ENCODE peak calls at places on chromosomes 5 and 9, in five cellular contexts. One of them, this sample, is unnamed.

GRCh38 chr5:121890297-121890858 is 38.7 kb downstream of the FTMT start:
- DNase-seq in OCI-LY7: no peak
- DNase-seq in neural progenitor cell: peak
- DNase-seq in GM23248: no peak
- DNase-seq in HCT116: no peak
- DNase-seq in this sample: no peak

GRCh38 chr5:75640826-75641225 is 29.6 kb downstream of the ANKDD1B start:
- DNase-seq in OCI-LY7: no peak
- DNase-seq in neural progenitor cell: no peak
- DNase-seq in GM23248: peak
- DNase-seq in HCT116: no peak
- DNase-seq in this sample: no peak

GRCh38 chr5:14011089-14012004 is 66.9 kb upstream of the DNAH5 start:
- DNase-seq in OCI-LY7: peak
- DNase-seq in neural progenitor cell: peak
- DNase-seq in GM23248: peak
- DNase-seq in HCT116: peak
- DNase-seq in this sample: peak

GRCh38 chr9:21590058-21590996 is 108.2 kb upstream of the IFNE start:
- DNase-seq in OCI-LY7: no peak
- DNase-seq in neural progenitor cell: no peak
- DNase-seq in GM23248: peak
- DNase-seq in HCT116: no peak
- DNase-seq in this sample: no peak

GRCh38 chr5:51810592-51810991 is 427.3 kb downstream of the ISL1 start:
- DNase-seq in OCI-LY7: no peak
- DNase-seq in neural progenitor cell: no peak
- DNase-seq in GM23248: no peak
- DNase-seq in HCT116: no peak
- DNase-seq in this sample: no peak

GRCh38 chr9:9614607-9615006 is 998.2 kb downstream of the PTPRD start:
- DNase-seq in OCI-LY7: peak
- DNase-seq in neural progenitor cell: no peak
- DNase-seq in GM23248: no peak
- DNase-seq in HCT116: no peak
- DNase-seq in this sample: no peak

GRCh38 chr5:58106754-58107410 is 353.0 kb downstream of the PLK2 start:
- DNase-seq in OCI-LY7: no peak
- DNase-seq in neural progenitor cell: no peak
- DNase-seq in GM23248: no peak
- DNase-seq in HCT116: no peak
- DNase-seq in this sample: no peak

GRCh38 chr5:57416246-57416996 is 66.2 kb downstream of the ACTBL2 start:
- DNase-seq in OCI-LY7: no peak
- DNase-seq in neural progenitor cell: no peak
- DNase-seq in GM23248: peak
- DNase-seq in HCT116: no peak
- DNase-seq in this sample: peak

GRCh38 chr5:69032009-69032408 is 61.8 kb upstream of the SLC30A5 start:
- DNase-seq in OCI-LY7: peak
- DNase-seq in neural progenitor cell: peak
- DNase-seq in GM23248: no peak
- DNase-seq in HCT116: no peak
- DNase-seq in this sample: no peak

GRCh38 chr9:132637351-132637750 is 32.4 kb downstream of the DDX31 start:
- DNase-seq in OCI-LY7: no peak
- DNase-seq in neural progenitor cell: no peak
- DNase-seq in GM23248: no peak
- DNase-seq in HCT116: no peak
- DNase-seq in this sample: no peak

GRCh38 chr5:135881244-135881643 is 14.4 kb downstream of the IL9 start:
- DNase-seq in OCI-LY7: no peak
- DNase-seq in neural progenitor cell: no peak
- DNase-seq in GM23248: peak
- DNase-seq in HCT116: no peak
- DNase-seq in this sample: no peak
- TF ChIP-seq EZH2phosphoT487 in OCI-LY7: no peak
- TF ChIP-seq EZH2phosphoT487 in neural progenitor cell: no peak
- TF ChIP-seq EZH2phosphoT487 in GM23248: no peak
- TF ChIP-seq EZH2phosphoT487 in HCT116: no peak
- TF ChIP-seq EZH2phosphoT487 in this sample: no peak

DNA sequence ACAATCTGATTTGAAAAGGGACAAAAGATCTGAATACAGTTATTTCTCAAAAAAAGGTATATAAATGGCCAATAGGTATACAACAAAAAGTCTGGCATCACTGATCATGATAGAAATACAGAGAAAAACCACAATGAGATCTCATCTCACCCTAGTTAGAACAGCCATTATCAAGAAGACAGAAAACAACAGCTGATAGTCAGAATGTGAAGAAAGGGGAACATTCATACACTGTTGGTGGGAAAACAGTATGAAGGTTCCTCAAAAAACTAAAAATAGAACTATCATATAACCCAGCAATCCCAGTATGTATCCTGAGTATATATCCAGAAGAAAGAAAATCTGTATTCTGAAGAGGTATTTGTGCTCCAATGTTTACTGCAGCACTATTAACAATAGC is 75.7 kb upstream of the OR2K2 start:
- DNase-seq in OCI-LY7: no peak
- DNase-seq in neural progenitor cell: no peak
- DNase-seq in GM23248: no peak
- DNase-seq in HCT116: no peak
- DNase-seq in this sample: no peak
- TF ChIP-seq EZH2phosphoT487 in OCI-LY7: no peak
- TF ChIP-seq EZH2phosphoT487 in neural progenitor cell: no peak
- TF ChIP-seq EZH2phosphoT487 in GM23248: no peak
- TF ChIP-seq EZH2phosphoT487 in HCT116: no peak
- TF ChIP-seq EZH2phosphoT487 in this sample: no peak

GRCh38 chr9:127180457-127181314 is 58.3 kb upstream of the ANGPTL2 start:
- DNase-seq in OCI-LY7: no peak
- DNase-seq in neural progenitor cell: no peak
- DNase-seq in GM23248: no peak
- DNase-seq in HCT116: no peak
- DNase-seq in this sample: no peak
- TF ChIP-seq EZH2phosphoT487 in OCI-LY7: no peak
- TF ChIP-seq EZH2phosphoT487 in neural progenitor cell: no peak
- TF ChIP-seq EZH2phosphoT487 in GM23248: no peak
- TF ChIP-seq EZH2phosphoT487 in HCT116: no peak
- TF ChIP-seq EZH2phosphoT487 in this sample: no peak

DNA sequence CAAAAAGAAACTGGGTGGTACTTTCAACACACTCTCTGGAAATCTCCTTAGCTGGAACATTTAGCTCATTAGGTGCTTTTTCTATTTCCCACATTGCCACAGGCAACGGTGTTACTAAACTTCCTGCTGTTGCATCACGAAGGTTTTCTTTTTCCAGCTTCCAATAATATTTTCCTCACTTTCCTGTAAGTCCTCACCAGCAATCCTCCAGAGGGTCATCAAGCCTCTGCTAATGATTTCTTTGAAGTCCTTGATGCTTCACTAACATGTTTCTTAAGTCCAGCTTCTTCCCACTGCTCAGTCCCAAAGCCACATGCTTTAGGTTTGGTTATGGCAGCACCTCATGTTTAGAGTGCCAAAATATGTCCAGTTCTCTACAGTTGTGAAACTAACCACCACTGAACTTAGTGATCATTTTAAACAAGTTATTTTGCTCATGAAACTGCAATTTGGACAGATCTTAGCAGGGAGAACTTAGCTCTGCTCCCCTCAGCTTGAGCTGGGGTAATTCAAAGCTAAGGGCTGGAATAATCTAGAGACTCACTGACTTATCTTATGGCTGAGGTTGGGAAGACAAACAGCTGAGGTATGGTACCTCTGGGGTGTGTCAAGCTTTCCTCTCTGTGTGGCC is 39.9 kb upstream of the RETREG1 start:
- DNase-seq in OCI-LY7: no peak
- DNase-seq in neural progenitor cell: no peak
- DNase-seq in GM23248: peak
- DNase-seq in HCT116: no peak
- DNase-seq in this sample: no peak
- TF ChIP-seq EZH2phosphoT487 in OCI-LY7: no peak
- TF ChIP-seq EZH2phosphoT487 in neural progenitor cell: no peak
- TF ChIP-seq EZH2phosphoT487 in GM23248: no peak
- TF ChIP-seq EZH2phosphoT487 in HCT116: no peak
- TF ChIP-seq EZH2phosphoT487 in this sample: no peak

GRCh38 chr9:125462766-125463384 is 201.2 kb downstream of the GAPVD1 start:
- DNase-seq in OCI-LY7: no peak
- DNase-seq in neural progenitor cell: peak
- DNase-seq in GM23248: no peak
- DNase-seq in HCT116: no peak
- DNase-seq in this sample: no peak
- TF ChIP-seq EZH2phosphoT487 in OCI-LY7: no peak
- TF ChIP-seq EZH2phosphoT487 in neural progenitor cell: no peak
- TF ChIP-seq EZH2phosphoT487 in GM23248: no peak
- TF ChIP-seq EZH2phosphoT487 in HCT116: no peak
- TF ChIP-seq EZH2phosphoT487 in this sample: no peak

GRCh38 chr5:33332804-33333203 is 108.0 kb upstream of the TARS1 start:
- DNase-seq in OCI-LY7: peak
- DNase-seq in neural progenitor cell: no peak
- DNase-seq in GM23248: no peak
- DNase-seq in HCT116: no peak
- DNase-seq in this sample: no peak
- TF ChIP-seq EZH2phosphoT487 in OCI-LY7: no peak
- TF ChIP-seq EZH2phosphoT487 in neural progenitor cell: no peak
- TF ChIP-seq EZH2phosphoT487 in GM23248: no peak
- TF ChIP-seq EZH2phosphoT487 in HCT116: no peak
- TF ChIP-seq EZH2phosphoT487 in this sample: no peak

DNA sequence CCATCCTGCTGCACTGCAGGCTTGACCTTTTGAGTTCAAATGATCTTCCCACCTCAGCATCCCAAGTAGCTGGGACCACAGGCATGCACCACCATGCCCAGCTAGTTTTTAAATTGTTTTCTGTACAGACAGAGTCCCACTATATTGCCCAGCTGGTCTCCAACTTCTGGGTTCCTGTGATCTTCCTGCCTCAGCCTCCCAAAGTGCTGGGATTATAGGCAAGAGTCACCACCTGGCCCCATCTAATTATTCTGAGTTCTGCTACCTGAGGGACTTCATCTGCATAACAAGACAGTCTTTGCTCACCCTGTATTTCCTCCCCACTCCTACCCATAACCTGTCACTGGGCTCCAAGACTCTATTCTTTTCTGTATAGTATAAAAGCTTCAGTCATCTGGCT is 54.6 kb upstream of the CEMIP2 start:
- DNase-seq in OCI-LY7: no peak
- DNase-seq in neural progenitor cell: no peak
- DNase-seq in GM23248: no peak
- DNase-seq in HCT116: no peak
- DNase-seq in this sample: no peak
- TF ChIP-seq EZH2phosphoT487 in OCI-LY7: no peak
- TF ChIP-seq EZH2phosphoT487 in neural progenitor cell: no peak
- TF ChIP-seq EZH2phosphoT487 in GM23248: no peak
- TF ChIP-seq EZH2phosphoT487 in HCT116: no peak
- TF ChIP-seq EZH2phosphoT487 in this sample: no peak

This sample was measured in SK-N-SH.